ENCODE peak calls at places on chromosomes 3 and 15, in eight cellular contexts. D is fibroblast of pulmonary artery; H is BJ; J is glutamatergic neuron; O is amniotic stem cell; Q is CD8-positive, alpha-beta memory T cell; S is osteocyte; Z is SJSA1. R is an unnamed sample.

GRCh38 chr3:107236661-107237375 is 140.4 kb upstream of the CCDC54 start:
- DNase-seq in H (no peak), Q (no peak), J (no peak), O (no peak), D (no peak), S (no peak), Z (no peak), R (no peak)

GRCh38 chr3:49972656-49973055 is 32.7 kb downstream of the RBM6 start:
- DNase-seq in Q (no peak), O (no peak), J (no peak), Z (no peak), H (no peak), D (no peak), S (peak; percentile 27), R (no peak)

GRCh38 chr3:24562874-24563273 is 68.2 kb upstream of the THRB start:
- DNase-seq in D (no peak), Q (no peak), J (no peak), S (no peak), Z (no peak), O (no peak), H (no peak), R (no peak)

GRCh38 chr15:86645861-86646393 is 566.3 kb downstream of the AGBL1 start:
- DNase-seq in J (no peak), O (no peak), H (no peak), Z (no peak), Q (no peak), S (no peak), D (no peak), R (no peak)

GRCh38 chr3:53062905-53063304 is 17.0 kb upstream of the SFMBT1 start:
- DNase-seq in H (no peak), D (no peak), O (no peak), Q (no peak), S (no peak), J (no peak), Z (no peak), R (no peak)

GRCh38 chr3:38717603-38718240 is 68.2 kb upstream of the SCN5A start:
- DNase-seq in Z (no peak), Q (no peak), D (no peak), H (no peak), O (no peak), J (no peak), S (no peak), R (no peak)

GRCh38 chr3:23242106-23242505 is 39.0 kb downstream of the UBE2E2 start:
- DNase-seq in D (no peak), S (no peak), H (no peak), O (no peak), Z (no peak), Q (no peak), J (no peak), R (no peak)

GRCh38 chr15:36335659-36336058 is 243.8 kb upstream of the CDIN1 start:
- DNase-seq in H (no peak), S (no peak), Z (no peak), D (no peak), O (no peak), Q (no peak), J (no peak), R (no peak)

GRCh38 chr15:78712797-78713515 is 71.9 kb upstream of the CHRNB4 start:
- DNase-seq in Z (no peak), Q (no peak), O (no peak), H (no peak), D (no peak), J (no peak), S (no peak), R (no peak)

GRCh38 chr3:169150874-169151273 is 512.6 kb downstream of the MECOM start:
- DNase-seq in D (no peak), Q (no peak), O (no peak), H (no peak), Z (no peak), J (no peak), S (no peak), R (no peak)

GRCh38 chr3:14123308-14124222 is 1.1 kb downstream of the CHCHD4 start:
- DNase-seq in J (no peak), S (peak; percentile 34), Z (no peak), O (no peak), Q (no peak), H (no peak), D (no peak), R (no peak)

GRCh38 chr3:22617372-22617771 is 585.8 kb upstream of the UBE2E2 start:
- DNase-seq in D (no peak), H (no peak), S (no peak), O (no peak), Q (no peak), J (no peak), Z (no peak), R (no peak)

GRCh38 chr15:74415966-74416916 is 17.5 kb downstream of the SEMA7A start:
- DNase-seq in Q (no peak), O (no peak), Z (no peak), J (no peak), H (no peak), S (no peak), D (no peak), R (no peak)

GRCh38 chr15:82919231-82919886 is 33.2 kb downstream of the HOMER2 start:
- DNase-seq in Q (no peak), Z (no peak), D (no peak), J (no peak), S (no peak), O (no peak), H (no peak), R (no peak)

GRCh38 chr3:53949541-53949940 is 57.9 kb upstream of the SELENOK start:
- DNase-seq in O (no peak), Z (no peak), Q (no peak), S (no peak), H (no peak), J (peak; percentile 72), D (peak; percentile 23), R (no peak)

GRCh38 chr15:66774001-66774814 is 72.2 kb downstream of the SMAD6 start:
- DNase-seq in O (peak; percentile 24), D (peak; percentile 73), Q (no peak), J (peak; percentile 86), H (no peak), S (peak; percentile 93), Z (peak; percentile 95), R (peak; percentile 85)

GRCh38 chr3:3145831-3146230 is 19.1 kb downstream of the TRNT1 start:
- DNase-seq in S (no peak), D (no peak), Z (no peak), O (no peak), H (no peak), Q (no peak), J (no peak), R (no peak)

GRCh38 chr3:130857336-130858026 is 36.4 kb upstream of the ATP2C1 start:
- DNase-seq in Z (no peak), S (no peak), H (no peak), Q (no peak), O (no peak), J (no peak), D (no peak), R (no peak)

GRCh38 chr3:129994883-129995559 is 20.5 kb downstream of the TRH start:
- DNase-seq in S (no peak), D (no peak), Q (no peak), Z (no peak), J (no peak), O (no peak), H (no peak), R (no peak)

GRCh38 chr3:143002083-143002712 is 828 bp downstream of the U2SURP start:
- DNase-seq in Q (no peak), D (peak; percentile 35), S (no peak), J (no peak), Z (no peak), O (no peak), H (no peak), R (no peak)

GRCh38 chr15:50873935-50874353 is 34.5 kb upstream of the AP4E1 start:
- DNase-seq in Z (no peak), O (no peak), Q (no peak), S (no peak), J (no peak), H (no peak), D (no peak), R (no peak)

GRCh38 chr15:69628256-69629093 is 175.9 kb downstream of the RPLP1 start:
- DNase-seq in D (no peak), H (no peak), Z (no peak), S (peak; percentile 60), Q (no peak), J (no peak), O (no peak), R (no peak)

GRCh38 chr15:38888701-38889154 is 324.1 kb upstream of the RASGRP1 start:
- DNase-seq in S (no peak), H (no peak), O (no peak), J (no peak), Z (no peak), D (no peak), Q (no peak), R (no peak)

R was measured in progenitor cell of endocrine pancreas.